ENCODE peak calls at places on chromosomes 16 and 17, in ten cellular contexts. T is Panc1; D is hepatocyte; M is CD8-positive, alpha-beta T cell; Y is stomach; W is pancreas; Z is IMR-90; U is tibial artery; O is bronchial epithelial cell; F is AG09309. C is an unnamed sample.

GRCh38 chr17:82985973-82986372 is 93.4 kb upstream of the METRNL start:
- DNase-seq in W (no peak), F (no peak), T (no peak), M (peak; percentile 56), O (no peak), D (peak; percentile 40), Z (peak; percentile 46), Y (peak; percentile 38), U (no peak), C (no peak)

GRCh38 chr17:66829883-66830282 is 5.0 kb upstream of the CACNG5 start:
- DNase-seq in D (no peak), Y (no peak), T (no peak), O (no peak), M (no peak), W (no peak), U (no peak), Z (no peak), F (no peak), C (no peak)

GRCh38 chr16:46731691-46732555 is 16.2 kb downstream of the MYLK3 start:
- DNase-seq in Z (no peak), D (no peak), M (no peak), T (no peak), U (no peak), Y (no peak), O (no peak), F (no peak), W (no peak), C (no peak)

GRCh38 chr16:13923703-13924298 is 3.8 kb downstream of the ERCC4 start:
- DNase-seq in F (no peak), D (peak; percentile 55), O (peak; percentile 66), Y (no peak), T (peak; percentile 41), Z (peak; percentile 67), U (no peak), W (no peak), M (no peak), C (no peak)

GRCh38 chr16:50500171-50500874 is 47.9 kb upstream of the NKD1 start:
- DNase-seq in O (no peak), T (no peak), Y (no peak), W (no peak), D (no peak), U (no peak), F (no peak), Z (no peak), M (no peak), C (no peak)

GRCh38 chr16:55053071-55053415 is 122.4 kb downstream of the IRX5 start:
- DNase-seq in Z (no peak), W (no peak), T (no peak), D (no peak), F (no peak), M (no peak), U (no peak), Y (no peak), O (no peak), C (no peak)

GRCh38 chr17:40348562-40349476 is 15.7 kb downstream of the GJD3 start:
- DNase-seq in U (peak; percentile 67), M (no peak), D (no peak), W (peak; percentile 74), Z (no peak), F (no peak), T (no peak), Y (peak; percentile 87), O (no peak), C (no peak)

GRCh38 chr17:8883353-8883752 is 15.9 kb upstream of the PIK3R6 start:
- DNase-seq in F (no peak), O (no peak), U (no peak), Z (no peak), W (no peak), Y (no peak), M (no peak), D (no peak), T (no peak), C (no peak)

GRCh38 chr16:21950782-21951521 is 2.2 kb upstream of the UQCRC2 start:
- DNase-seq in Z (peak; percentile 37), D (peak; percentile 20), Y (no peak), F (no peak), T (peak; percentile 12), U (no peak), O (peak; percentile 50), M (no peak), W (no peak), C (no peak)
- TF ChIP-seq CTCF in Z (peak; percentile 38), D (peak; percentile 52), Y (no peak), F (peak; percentile 49), T (peak; percentile 79), U (no peak), O (peak; percentile 55), M (peak; percentile 21), W (no peak), C (peak; percentile 53)

DNA sequence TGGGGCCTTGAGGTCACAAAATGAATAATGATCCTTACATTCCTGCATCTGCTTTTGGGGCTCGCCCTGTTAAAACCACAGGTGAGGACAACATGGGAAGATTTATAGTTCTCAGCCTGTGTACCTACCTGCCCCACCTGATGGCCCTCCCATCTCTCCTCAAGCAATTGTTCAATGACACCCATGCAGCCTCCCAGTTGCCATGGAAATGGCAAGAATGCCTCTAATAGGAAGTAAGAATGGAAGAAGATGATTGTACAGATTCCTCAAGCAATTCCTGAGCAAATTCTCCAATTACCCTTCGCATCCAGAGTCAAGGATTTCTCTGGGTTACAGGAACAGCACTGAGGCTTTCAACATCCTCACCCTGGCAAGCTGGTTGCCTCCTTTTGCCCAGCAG is 78.6 kb upstream of the CCL2 start:
- DNase-seq in U (no peak), T (no peak), F (no peak), O (no peak), Z (no peak), Y (no peak), W (no peak), M (no peak), D (no peak), C (no peak)
- H3K4me3 ChIP-seq in U (no peak overlapping the region), T (no peak overlapping the region), F (no peak overlapping the region), O (no peak overlapping the region), Z (no peak overlapping the region), Y (no peak overlapping the region), W (no peak overlapping the region), M (no peak overlapping the region), D (no peak overlapping the region), C (no peak overlapping the region)

GRCh38 chr17:78252701-78253635 is 21.5 kb downstream of the TMEM235 start:
- DNase-seq in M (no peak), Z (no peak), T (no peak), D (no peak), Y (no peak), O (no peak), W (no peak), F (no peak), U (no peak), C (no peak)

GRCh38 chr17:78252111-78252634 is 20.7 kb downstream of the TMEM235 start:
- DNase-seq in Z (no peak), D (no peak), Y (peak; percentile 37), W (no peak), M (peak; percentile 71), O (no peak), U (no peak), F (no peak), T (no peak), C (no peak)

GRCh38 chr17:78251773-78252103 is 20.3 kb downstream of the TMEM235 start:
- DNase-seq in Y (no peak), Z (no peak), D (no peak), M (no peak), W (no peak), T (no peak), F (no peak), O (no peak), U (no peak), C (no peak)

GRCh38 chr17:78249836-78250806 is 18.7 kb downstream of the TMEM235 start:
- DNase-seq in Y (no peak), O (no peak), U (no peak), Z (no peak), W (no peak), M (no peak), D (no peak), T (no peak), F (no peak), C (no peak)

GRCh38 chr17:78250891-78251772 is 19.7 kb downstream of the TMEM235 start:
- DNase-seq in Y (peak; percentile 87), T (peak; percentile 55), F (no peak), O (peak; percentile 70), Z (peak; percentile 76), W (peak; percentile 80), U (peak; percentile 67), D (peak; percentile 94), M (peak; percentile 78), C (peak; percentile 16)
- TF ChIP-seq CTCF in Y (peak; percentile 98), T (peak; percentile 100), F (peak; percentile 100), O (peak; percentile 100), Z (peak; percentile 100), W (peak; percentile 100), U (peak; percentile 97), D (peak; percentile 100), M (peak; percentile 99), C (peak; percentile 100)

GRCh38 chr17:74776044-74776962 is at the start of gene NAT9:
- DNase-seq in O (peak; percentile 85), W (peak; percentile 96), F (peak; percentile 66), Z (peak; percentile 92), D (peak; percentile 99), M (peak; percentile 99), T (peak; percentile 56), U (peak; percentile 97), Y (peak; percentile 99), C (peak; percentile 66)

GRCh38 chr17:74776990-74777389 is 845 bp upstream of the NAT9 start:
- DNase-seq in T (no peak), M (no peak), Z (no peak), U (no peak), O (no peak), W (no peak), D (no peak), F (no peak), Y (no peak), C (no peak)

GRCh38 chr17:74779948-74780400 is 3.8 kb upstream of the NAT9 start:
- DNase-seq in O (no peak), T (no peak), W (no peak), Y (peak; percentile 35), U (peak; percentile 71), F (no peak), M (peak; percentile 50), Z (no peak), D (no peak), C (no peak)

GRCh38 chr17:74778960-74779359 is 2.8 kb upstream of the NAT9 start:
- DNase-seq in Y (no peak), T (no peak), F (peak; percentile 47), O (no peak), W (no peak), M (no peak), U (no peak), D (no peak), Z (peak; percentile 72), C (no peak)

GRCh38 chr17:74777884-74778490 is 1.8 kb upstream of the NAT9 start:
- DNase-seq in Y (no peak), D (no peak), O (no peak), M (no peak), T (no peak), Z (no peak), W (no peak), U (no peak), F (no peak), C (no peak)
- H3K4me3 ChIP-seq in Y (no peak overlapping the region), D (no peak overlapping the region), O (no peak overlapping the region), M (no peak overlapping the region), T (no peak overlapping the region), Z (no peak overlapping the region), W (no peak overlapping the region), U (no peak overlapping the region), F (no peak overlapping the region), C (no peak overlapping the region)

GRCh38 chr16:83911290-83911689 is 12.4 kb downstream of the MLYCD start:
- DNase-seq in W (no peak), D (no peak), M (no peak), Y (no peak), F (no peak), U (no peak), Z (no peak), T (no peak), O (no peak), C (no peak)
- TF ChIP-seq CTCF in W (no peak), D (no peak), M (no peak), Y (no peak), F (no peak), U (no peak), Z (no peak), T (no peak), O (no peak), C (no peak)